ENCODE peak calls at places on chromosome 13, in eight cellular contexts. X is RWPE1; R is left lung; P is uterus; E is CD8-positive, alpha-beta memory T cell; V is gastrocnemius medialis; G is CD4-positive, alpha-beta T cell; Z is caudate nucleus. S is an unnamed sample.

GRCh38 chr13:63693696-63694095 is 2278.0 kb upstream of the PCDH20 start:
- DNase-seq in P (no peak), V (no peak), R (no peak), G (no peak), Z (no peak), X (no peak), E (no peak), S (no peak)

GRCh38 chr13:30463820-30464495 is 1.8 kb downstream of the HMGB1 start:
- DNase-seq in Z (peak), G (peak), E (peak), V (peak), X (peak), P (peak), R (peak), S (peak)

GRCh38 chr13:66965146-66965545 is 265.0 kb downstream of the PCDH9 start:
- DNase-seq in P (no peak), G (no peak), X (no peak), Z (no peak), E (no peak), R (no peak), V (no peak), S (no peak)

GRCh38 chr13:107185889-107186288 is 618.0 kb upstream of the ARGLU1 start:
- DNase-seq in R (no peak), G (no peak), E (no peak), V (no peak), P (no peak), X (peak), Z (no peak), S (no peak)

GRCh38 chr13:44844786-44845185 is 144.5 kb downstream of the NUFIP1 start:
- DNase-seq in G (no peak), P (no peak), V (no peak), R (no peak), E (no peak), Z (no peak), X (no peak), S (no peak)

GRCh38 chr13:113406321-113407102 is 42.6 kb upstream of the GRTP1 start:
- DNase-seq in E (no peak), X (no peak), Z (no peak), V (peak), R (no peak), G (no peak), P (no peak), S (no peak)

GRCh38 chr13:65679240-65679639 is 1550.9 kb downstream of the PCDH9 start:
- DNase-seq in P (no peak), G (no peak), X (no peak), E (no peak), R (no peak), V (no peak), Z (no peak), S (no peak)

GRCh38 chr13:91167706-91168459 is 179.6 kb upstream of the MIR17HG start:
- DNase-seq in P (no peak), R (no peak), G (no peak), Z (no peak), E (no peak), V (no peak), X (no peak), S (no peak)

GRCh38 chr13:66660013-66660804 is 569.9 kb downstream of the PCDH9 start:
- DNase-seq in R (no peak), G (no peak), E (no peak), V (no peak), X (peak), P (no peak), Z (no peak), S (no peak)

GRCh38 chr13:44854264-44855060 is 134.8 kb downstream of the NUFIP1 start:
- DNase-seq in P (no peak), E (no peak), V (peak), G (no peak), R (peak), Z (no peak), X (no peak), S (no peak)

GRCh38 chr13:103812966-103813365 is 746.7 kb upstream of the SLC10A2 start:
- DNase-seq in P (no peak), X (no peak), R (no peak), V (no peak), E (no peak), Z (no peak), G (no peak), S (no peak)

GRCh38 chr13:68066879-68067513 is 836.9 kb upstream of the PCDH9 start:
- DNase-seq in E (no peak), R (no peak), X (no peak), P (no peak), Z (no peak), G (no peak), V (no peak), S (no peak)
- H3K27ac ChIP-seq in E (no peak), R (no peak), X (no peak), P (no peak), Z (no peak), G (no peak), V (no peak), S (no peak)

GRCh38 chr13:93724187-93724586 is 497.6 kb downstream of the GPC6 start:
- DNase-seq in P (no peak), V (no peak), X (no peak), R (no peak), Z (no peak), E (no peak), G (no peak), S (no peak)
- H3K27ac ChIP-seq in P (no peak), V (no peak), X (no peak), R (no peak), Z (no peak), E (no peak), G (no peak), S (no peak)

DNA sequence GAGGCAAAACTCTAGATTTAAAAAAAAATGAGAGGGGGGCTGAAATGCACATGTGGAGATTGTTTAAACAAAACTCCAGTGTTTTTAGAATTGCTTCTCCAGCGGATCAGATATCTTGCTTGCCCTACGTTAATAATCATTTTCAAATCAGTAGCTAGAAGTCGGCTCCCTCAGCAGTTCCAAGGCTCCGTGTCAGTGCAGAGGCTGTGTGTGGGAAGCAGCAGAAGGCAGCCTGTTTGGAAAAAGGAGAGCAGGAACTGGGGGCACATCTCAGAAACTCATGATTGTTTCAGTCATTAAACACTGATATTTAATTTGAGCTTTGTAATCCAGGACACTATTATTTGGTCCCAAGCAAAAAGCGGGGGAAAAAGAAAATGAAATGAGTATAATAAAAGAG is 50.9 kb downstream of the SOX21 start:
- DNase-seq in R (no peak), P (no peak), E (no peak), X (no peak), V (no peak), Z (peak), G (no peak), S (no peak)
- H3K27ac ChIP-seq in R (no peak), P (no peak), E (no peak), X (no peak), V (no peak), Z (no peak), G (no peak), S (no peak)

DNA sequence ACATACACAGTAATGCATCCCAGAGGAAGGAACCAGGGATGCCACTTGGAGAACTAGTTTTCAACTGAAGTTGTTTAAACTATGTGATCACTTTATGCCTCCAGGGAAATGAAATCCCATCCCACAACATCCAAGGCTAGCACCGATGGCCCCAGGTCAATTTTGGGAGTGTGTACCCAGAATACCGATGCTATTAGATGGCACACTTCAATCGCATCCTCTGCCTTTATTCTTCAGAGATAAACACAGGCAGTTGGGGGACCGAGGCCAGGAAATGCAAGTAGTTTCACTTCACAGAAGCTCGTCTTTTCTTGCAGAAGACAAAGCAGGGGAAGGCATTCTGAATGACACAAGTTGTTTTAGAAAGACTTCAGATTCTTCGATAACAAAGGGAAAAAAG is 13.8 kb downstream of the STK24 start:
- DNase-seq in Z (no peak), V (no peak), P (no peak), X (no peak), R (no peak), E (no peak), G (peak), S (peak)
- H3K27ac ChIP-seq in Z (no peak), V (no peak), P (no peak), X (no peak), R (no peak), E (no peak), G (peak), S (peak)

GRCh38 chr13:33536639-33537425 is 251.3 kb upstream of the STARD13 start:
- DNase-seq in G (no peak), Z (no peak), R (no peak), E (no peak), V (no peak), X (no peak), P (no peak), S (no peak)

GRCh38 chr13:33542309-33543088 is 256.9 kb upstream of the STARD13 start:
- DNase-seq in X (peak), R (peak), P (peak), G (peak), V (peak), E (peak), Z (peak), S (peak)

GRCh38 chr13:33543089-33543459 is 257.5 kb upstream of the STARD13 start:
- DNase-seq in X (no peak), G (no peak), E (no peak), Z (no peak), V (no peak), R (no peak), P (no peak), S (no peak)

GRCh38 chr13:33541962-33542308 is 256.4 kb upstream of the STARD13 start:
- DNase-seq in R (no peak), E (no peak), X (no peak), V (no peak), G (no peak), P (no peak), Z (no peak), S (no peak)

DNA sequence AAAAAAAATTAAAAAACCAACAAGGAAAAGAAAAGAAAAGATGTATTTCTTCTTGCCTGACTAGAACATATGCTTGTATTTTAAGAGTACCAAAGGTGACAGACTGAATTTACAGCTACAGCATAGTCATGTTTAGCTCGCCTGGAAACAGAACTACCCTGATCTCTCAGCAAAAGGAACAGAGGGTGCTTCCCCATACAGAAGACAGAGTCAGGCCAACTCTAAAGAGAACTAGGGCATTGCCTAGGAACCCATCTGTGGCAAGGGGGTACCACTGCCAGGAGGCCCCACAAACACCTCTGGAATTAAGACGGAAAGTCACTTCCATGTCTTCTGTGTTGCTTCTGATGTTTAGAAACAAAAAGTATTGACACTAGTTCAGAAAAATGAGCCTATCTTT is 252.1 kb upstream of the STARD13 start:
- DNase-seq in Z (no peak), V (no peak), X (no peak), G (no peak), E (no peak), P (no peak), R (no peak), S (no peak)
- H3K27ac ChIP-seq in Z (peak), V (no peak), X (no peak), G (no peak), E (no peak), P (peak), R (no peak), S (no peak)

GRCh38 chr13:109938255-109938936 is 152.0 kb upstream of the IRS2 start:
- DNase-seq in V (peak), P (peak), G (no peak), R (no peak), E (no peak), X (peak), Z (no peak), S (no peak)
- H3K27ac ChIP-seq in V (peak), P (no peak), G (no peak), R (no peak), E (no peak), X (peak), Z (no peak), S (no peak)